ENCODE peak calls at places on chromosome 14, in five cellular contexts. H is cardiac muscle cell, M is right atrium auricular region, W is MM.1S, Q is GM13977. L is an unnamed sample.

GRCh38 chr14:50001999-50002925 is 109.4 kb downstream of the ARF6 start:
- DNase-seq in W (peak; percentile 55), H (no peak), M (no peak), Q (peak; percentile 82), L (peak; percentile 89)

GRCh38 chr14:104348741-104349140 is 210.4 kb downstream of the KIF26A start:
- DNase-seq in W (no peak), Q (no peak), H (no peak), M (no peak), L (no peak)

GRCh38 chr14:26597136-26598080 is at the start of gene NOVA1:
- DNase-seq in Q (no peak), H (peak; percentile 21), W (no peak), M (no peak), L (no peak)

GRCh38 chr14:41167040-41167439 is 439.6 kb upstream of the LRFN5 start:
- DNase-seq in W (no peak), M (no peak), Q (no peak), H (no peak), L (no peak)

GRCh38 chr14:48052973-48053372 is 377.6 kb upstream of the MDGA2 start:
- DNase-seq in Q (no peak), H (no peak), M (no peak), W (peak; percentile 60), L (no peak)

GRCh38 chr14:44791730-44792129 is 170.0 kb downstream of the KLHL28 start:
- DNase-seq in H (no peak), Q (no peak), M (no peak), W (no peak), L (no peak)

GRCh38 chr14:37056473-37056872 is 115.9 kb downstream of the SLC25A21 start:
- DNase-seq in Q (no peak), H (no peak), M (no peak), W (no peak), L (no peak)

GRCh38 chr14:95609398-95609990 is 74.6 kb downstream of the GLRX5 start:
- DNase-seq in H (peak; percentile 33), M (no peak), W (peak; percentile 14), Q (peak; percentile 47), L (peak; percentile 40)

GRCh38 chr14:73059326-73059725 is 992 bp downstream of the RBM25 start:
- DNase-seq in M (no peak), Q (no peak), H (peak; percentile 53), W (no peak), L (no peak)

GRCh38 chr14:33800735-33801163 is 150.1 kb downstream of the EGLN3 start:
- DNase-seq in Q (no peak), W (no peak), M (no peak), H (no peak), L (no peak)

GRCh38 chr14:100903672-100904185 is at the start of gene RTL1:
- DNase-seq in W (no peak), H (no peak), Q (peak; percentile 7), M (peak; percentile 30), L (no peak)

GRCh38 chr14:92887157-92887556 is 35.8 kb upstream of the CHGA start:
- DNase-seq in M (no peak), H (no peak), W (no peak), Q (no peak), L (no peak)

GRCh38 chr14:93915800-93916199 is 11.3 kb upstream of the FAM181A start:
- DNase-seq in W (no peak), Q (no peak), M (no peak), H (no peak), L (no peak)

GRCh38 chr14:99234982-99235491 is 37.0 kb downstream of the BCL11B start:
- DNase-seq in M (no peak), W (no peak), H (no peak), Q (no peak), L (peak; percentile 89)

GRCh38 chr14:75578786-75579781 is 664 bp downstream of the FLVCR2 start:
- DNase-seq in W (no peak), H (no peak), Q (no peak), M (peak; percentile 66), L (no peak)

GRCh38 chr14:65191716-65192115 is 89.4 kb upstream of the MAX start:
- DNase-seq in W (no peak), M (no peak), H (no peak), Q (no peak), L (no peak)

GRCh38 chr14:53953828-53954550 is 2.6 kb downstream of the BMP4 start:
- DNase-seq in H (peak; percentile 48), M (no peak), W (no peak), Q (peak; percentile 51), L (peak; percentile 18)

GRCh38 chr14:23538785-23539184 is 12.8 kb downstream of the ZFHX2 start:
- DNase-seq in H (peak; percentile 53), W (no peak), M (no peak), Q (no peak), L (no peak)

GRCh38 chr14:92540472-92541048 is 27.0 kb downstream of the RIN3 start:
- DNase-seq in W (no peak), M (peak; percentile 96), H (peak; percentile 100), Q (no peak), L (no peak)

GRCh38 chr14:53531151-53531550 is 378.0 kb upstream of the DDHD1 start:
- DNase-seq in W (no peak), H (no peak), Q (no peak), M (no peak), L (no peak)

GRCh38 chr14:53470351-53471043 is 317.4 kb upstream of the DDHD1 start:
- DNase-seq in H (peak; percentile 12), Q (no peak), M (no peak), W (no peak), L (no peak)

GRCh38 chr14:61110683-61111082 is 129.6 kb downstream of the SLC38A6 start:
- DNase-seq in H (no peak), W (no peak), M (no peak), Q (no peak), L (no peak)

GRCh38 chr14:73715707-73716106 is 1.5 kb upstream of the PNMA1 start:
- DNase-seq in Q (peak; percentile 19), W (no peak), H (no peak), M (no peak), L (no peak)

GRCh38 chr14:22086149-22086548 is 412.5 kb upstream of the OR4E1 start:
- DNase-seq in Q (no peak), H (no peak), M (no peak), W (no peak), L (no peak)

GRCh38 chr14:77059276-77059934 is 30.9 kb upstream of the IRF2BPL start:
- DNase-seq in W (no peak), Q (no peak), M (no peak), H (peak; percentile 91), L (no peak)
- TF ChIP-seq CTCF in W (no peak), Q (peak; percentile 25), M (no peak), H (peak; percentile 48), L (no peak)

DNA sequence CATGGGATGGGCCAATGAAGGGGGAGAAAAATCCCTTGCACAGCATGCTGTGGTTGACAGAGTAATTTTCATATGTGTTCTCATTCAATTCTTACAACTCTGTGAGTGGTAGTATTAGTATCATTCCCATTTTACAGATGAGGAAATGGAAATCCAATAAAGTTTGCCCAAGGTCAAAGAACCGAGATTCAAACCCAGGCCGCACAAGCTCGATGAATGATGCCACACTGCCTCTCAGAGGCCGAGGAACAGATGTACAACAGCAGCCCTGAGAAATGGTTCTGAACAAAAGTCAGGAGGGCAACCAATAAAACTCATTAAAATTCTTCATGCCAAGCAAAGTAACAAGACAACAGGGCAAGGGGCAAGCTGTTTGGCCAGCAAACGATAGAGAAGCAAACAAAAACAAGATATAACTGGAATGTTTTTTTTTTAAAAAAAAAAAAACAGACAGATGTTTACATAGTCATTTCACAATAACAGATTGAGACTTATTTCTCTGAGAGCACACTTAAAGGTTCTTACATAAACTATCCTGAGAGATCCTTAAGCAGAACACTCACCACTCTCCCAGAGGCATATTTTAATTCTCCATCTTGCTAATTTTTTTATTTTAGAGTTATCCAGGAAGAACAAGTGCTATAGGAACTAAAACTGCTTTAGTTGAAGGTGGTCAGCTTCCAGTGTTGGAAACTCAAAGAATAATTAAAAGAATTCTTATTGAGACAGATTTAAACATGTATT is 85.8 kb downstream of the EXOC5 start:
- DNase-seq in M (no peak), W (no peak), H (peak; percentile 17), Q (peak; percentile 8), L (no peak)
- TF ChIP-seq CTCF in M (no peak), W (peak; percentile 46), H (peak; percentile 32), Q (peak; percentile 61), L (no peak)

GRCh38 chr14:86153480-86153879 is 623.5 kb downstream of the FLRT2 start:
- DNase-seq in M (no peak), Q (no peak), H (no peak), W (no peak), L (no peak)
- TF ChIP-seq CTCF in M (no peak), Q (peak; percentile 5), H (no peak), W (peak; percentile 13), L (no peak)

GRCh38 chr14:77032854-77033621 is 4.5 kb upstream of the IRF2BPL start:
- DNase-seq in W (peak; percentile 53), M (peak; percentile 98), H (peak; percentile 99), Q (peak; percentile 83), L (peak; percentile 88)
- TF ChIP-seq CTCF in W (no peak), M (no peak), H (peak; percentile 30), Q (peak; percentile 34), L (peak; percentile 20)